ENCODE peak calls at places on chromosomes 13 and 19, in six cellular contexts. P, V, O, H, D and E are unnamed samples.

GRCh38 chr13:92590503-92590908 is 636.1 kb upstream of the GPC6 start:
- DNase-seq in P (no peak), V (no peak), O (no peak), H (no peak), D (peak; percentile 11), E (peak; percentile 20)

GRCh38 chr19:14943601-14944000 is 2.3 kb downstream of the OR7C2 start:
- DNase-seq in P (no peak), V (no peak), O (peak; percentile 18), H (peak; percentile 9), D (no peak), E (no peak)

GRCh38 chr19:2037676-2038255 is 13.3 kb downstream of the MKNK2 start:
- DNase-seq in P (no peak), V (no peak), O (no peak), H (no peak), D (no peak), E (no peak)

GRCh38 chr13:73168226-73168992 is 109.6 kb downstream of the KLF5 start:
- DNase-seq in P (no peak), V (no peak), O (no peak), H (no peak), D (peak; percentile 38), E (peak; percentile 85)

GRCh38 chr13:23987331-23987730 is 90.0 kb upstream of the C1QTNF9B start:
- DNase-seq in P (no peak), V (no peak), O (no peak), H (peak; percentile 82), D (peak; percentile 61), E (no peak)

GRCh38 chr19:46381346-46381745 is 32.0 kb downstream of the CCDC8 start:
- DNase-seq in P (no peak), V (no peak), O (no peak), H (no peak), D (no peak), E (no peak)

GRCh38 chr19:30222428-30222873 is 149.7 kb upstream of the ZNF536 start:
- DNase-seq in P (peak; percentile 74), V (no peak), O (no peak), H (no peak), D (no peak), E (no peak)

GRCh38 chr13:105395041-105395440 is 1140.4 kb downstream of the EFNB2 start:
- DNase-seq in P (no peak), V (no peak), O (no peak), H (no peak), D (peak; percentile 5), E (no peak)

GRCh38 chr13:20667857-20668256 is 35.6 kb upstream of the IL17D start:
- DNase-seq in P (no peak), V (no peak), O (no peak), H (no peak), D (no peak), E (no peak)

GRCh38 chr19:676343-677105 is at the start of gene FSTL3:
- DNase-seq in P (no peak), V (no peak), O (peak; percentile 52), H (no peak), D (peak; percentile 47), E (peak; percentile 32)

GRCh38 chr19:48900477-48901452 is 653 bp downstream of the NUCB1 start:
- DNase-seq in P (peak; percentile 44), V (no peak), O (peak; percentile 84), H (peak; percentile 48), D (peak; percentile 68), E (peak; percentile 49)

GRCh38 chr19:18118420-18119242 is 21.1 kb downstream of the MAST3 start:
- DNase-seq in P (no peak), V (no peak), O (no peak), H (no peak), D (peak; percentile 45), E (no peak)

GRCh38 chr13:90622547-90622946 is 724.9 kb upstream of the MIR17HG start:
- DNase-seq in P (no peak), V (no peak), O (no peak), H (peak; percentile 3), D (peak; percentile 20), E (peak; percentile 75)

GRCh38 chr13:98220188-98220765 is 43.2 kb upstream of the RNF113B start:
- DNase-seq in P (no peak), V (no peak), O (no peak), H (no peak), D (peak; percentile 34), E (no peak)

GRCh38 chr19:35935911-35936737 is at the start of gene LRFN3:
- DNase-seq in P (peak; percentile 82), V (no peak), O (peak; percentile 77), H (peak; percentile 64), D (peak; percentile 72), E (peak; percentile 83)

GRCh38 chr19:33467851-33468250 is 53.7 kb downstream of the PEPD start:
- DNase-seq in P (no peak), V (no peak), O (no peak), H (no peak), D (no peak), E (no peak)

GRCh38 chr19:10112895-10113591 is 1.6 kb downstream of the P2RY11 start:
- DNase-seq in P (peak; percentile 62), V (peak; percentile 66), O (no peak), H (no peak), D (peak; percentile 49), E (peak; percentile 62)

GRCh38 chr19:52273301-52273700 is 3.9 kb downstream of the ZNF766 start:
- DNase-seq in P (no peak), V (no peak), O (no peak), H (no peak), D (no peak), E (no peak)

GRCh38 chr13:113514844-113515243 is 24.3 kb upstream of the DCUN1D2 start:
- DNase-seq in P (no peak), V (no peak), O (no peak), H (no peak), D (no peak), E (no peak)

GRCh38 chr13:46817838-46818476 is 21.0 kb upstream of the ESD start:
- DNase-seq in P (no peak), V (no peak), O (no peak), H (no peak), D (no peak), E (no peak)

GRCh38 chr13:109166807-109167206 is 537.4 kb downstream of the MYO16 start:
- DNase-seq in P (no peak), V (no peak), O (no peak), H (no peak), D (no peak), E (no peak)

GRCh38 chr13:97753269-97753668 is 200.2 kb upstream of the IPO5 start:
- DNase-seq in P (no peak), V (no peak), O (no peak), H (no peak), D (no peak), E (peak; percentile 11)

GRCh38 chr19:6249296-6249695 is 30.5 kb downstream of the MLLT1 start:
- DNase-seq in P (no peak), V (no peak), O (peak; percentile 76), H (no peak), D (no peak), E (no peak)

GRCh38 chr19:3073159-3073563 is 10.9 kb upstream of the TLE5 start:
- DNase-seq in P (peak; percentile 78), V (no peak), O (peak; percentile 77), H (peak; percentile 87), D (peak; percentile 93), E (peak; percentile 40)

GRCh38 chr13:93249259-93249917 is 22.8 kb downstream of the GPC6 start:
- DNase-seq in P (peak; percentile 46), V (no peak), O (peak; percentile 30), H (peak; percentile 96), D (peak; percentile 87), E (peak; percentile 91)

GRCh38 chr13:110813646-110814624 is 100.4 kb downstream of the ING1 start:
- DNase-seq in P (no peak), V (no peak), O (no peak), H (no peak), D (no peak), E (no peak)

GRCh38 chr19:32896516-32897214 is 27.1 kb upstream of the SLC7A9 start:
- DNase-seq in P (no peak), V (no peak), O (no peak), H (no peak), D (peak; percentile 2), E (no peak)